ENCODE peak calls at places on chromosome 11, in nine cellular contexts. S is H9, K is pancreas, Q is iPS DF 6.9, D is body of pancreas, P is ovary, Y is tibial nerve, L is heart right ventricle, W is heart left ventricle. C is an unnamed sample. For H3K4me1, the result is how much of the 10 kb centered on the place peaks cover.

GRCh38 chr11:86553322-86553721 is 119.1 kb downstream of the ME3 start:
- DNase-seq in S (no peak), K (no peak), Q (no peak), D (no peak), P (no peak), Y (no peak), L (no peak), W (no peak), C (no peak)

GRCh38 chr11:77140231-77140959 is 12.3 kb downstream of the MYO7A start:
- DNase-seq in S (peak), K (peak), Q (peak), D (peak), P (peak), Y (no peak), L (peak), W (peak), C (no peak)

GRCh38 chr11:23124249-23124648 is 264.0 kb upstream of the CCDC179 start:
- DNase-seq in S (no peak), K (no peak), Q (no peak), D (no peak), P (no peak), Y (no peak), L (no peak), W (no peak), C (no peak)

GRCh38 chr11:113465786-113466185 is 9.4 kb downstream of the DRD2 start:
- DNase-seq in S (no peak), K (no peak), Q (no peak), D (no peak), P (no peak), Y (no peak), L (no peak), W (no peak), C (no peak)

GRCh38 chr11:30710216-30710615 is 124.1 kb upstream of the MPPED2 start:
- DNase-seq in S (no peak), K (no peak), Q (no peak), D (no peak), P (no peak), Y (peak), L (no peak), W (no peak), C (no peak)

GRCh38 chr11:77030834-77031414 is 3.3 kb upstream of the B3GNT6 start:
- DNase-seq in S (no peak), K (no peak), Q (no peak), D (no peak), P (no peak), Y (no peak), L (no peak), W (no peak), C (no peak)

GRCh38 chr11:18145025-18145424 is 12.7 kb downstream of the MRGPRX3 start:
- DNase-seq in S (no peak), K (no peak), Q (no peak), D (no peak), P (no peak), Y (no peak), L (no peak), W (no peak), C (no peak)

GRCh38 chr11:118910309-118911112 is 15.2 kb downstream of the BCL9L start:
- DNase-seq in S (peak), K (peak), Q (no peak), D (peak), P (peak), Y (peak), L (peak), W (peak), C (peak)

GRCh38 chr11:120141144-120142071 is 3.5 kb upstream of the TRIM29 start:
- DNase-seq in S (peak), K (no peak), Q (no peak), D (no peak), P (no peak), Y (no peak), L (no peak), W (no peak), C (no peak)

GRCh38 chr11:114076974-114077373 is 17.5 kb downstream of the ZBTB16 start:
- DNase-seq in S (no peak), K (no peak), Q (no peak), D (no peak), P (no peak), Y (no peak), L (no peak), W (no peak), C (no peak)

GRCh38 chr11:76653674-76654309 is 16.8 kb downstream of the LRRC32 start:
- DNase-seq in S (peak), K (no peak), Q (no peak), D (peak), P (peak), Y (peak), L (peak), W (peak), C (no peak)

GRCh38 chr11:45289369-45289768 is 3.2 kb upstream of the SYT13 start:
- DNase-seq in S (no peak), K (no peak), Q (no peak), D (no peak), P (no peak), Y (no peak), L (no peak), W (no peak), C (no peak)

GRCh38 chr11:96134622-96135021 is 208.4 kb downstream of the MAML2 start:
- DNase-seq in S (no peak), K (no peak), Q (no peak), D (no peak), P (no peak), Y (no peak), L (no peak), W (no peak), C (no peak)

GRCh38 chr11:120259241-120259640 is 19.3 kb downstream of the POU2F3 start:
- DNase-seq in S (no peak), K (no peak), Q (no peak), D (no peak), P (no peak), Y (no peak), L (no peak), W (no peak), C (no peak)

GRCh38 chr11:113470233-113470632 is 5.0 kb downstream of the DRD2 start:
- DNase-seq in S (no peak), K (no peak), Q (no peak), D (no peak), P (no peak), Y (no peak), L (no peak), W (no peak), C (no peak)

GRCh38 chr11:44563716-44564115 is 1.7 kb upstream of the CD82 start:
- DNase-seq in S (no peak), K (no peak), Q (no peak), D (no peak), P (no peak), Y (no peak), L (no peak), W (no peak), C (no peak)

GRCh38 chr11:23564370-23564769 is 704.1 kb upstream of the CCDC179 start:
- DNase-seq in S (no peak), K (no peak), Q (no peak), D (no peak), P (no peak), Y (no peak), L (no peak), W (no peak), C (no peak)

GRCh38 chr11:128042290-128042751 is 545.0 kb downstream of the ETS1 start:
- DNase-seq in S (no peak), K (no peak), Q (no peak), D (no peak), P (no peak), Y (no peak), L (no peak), W (no peak), C (no peak)

DNA sequence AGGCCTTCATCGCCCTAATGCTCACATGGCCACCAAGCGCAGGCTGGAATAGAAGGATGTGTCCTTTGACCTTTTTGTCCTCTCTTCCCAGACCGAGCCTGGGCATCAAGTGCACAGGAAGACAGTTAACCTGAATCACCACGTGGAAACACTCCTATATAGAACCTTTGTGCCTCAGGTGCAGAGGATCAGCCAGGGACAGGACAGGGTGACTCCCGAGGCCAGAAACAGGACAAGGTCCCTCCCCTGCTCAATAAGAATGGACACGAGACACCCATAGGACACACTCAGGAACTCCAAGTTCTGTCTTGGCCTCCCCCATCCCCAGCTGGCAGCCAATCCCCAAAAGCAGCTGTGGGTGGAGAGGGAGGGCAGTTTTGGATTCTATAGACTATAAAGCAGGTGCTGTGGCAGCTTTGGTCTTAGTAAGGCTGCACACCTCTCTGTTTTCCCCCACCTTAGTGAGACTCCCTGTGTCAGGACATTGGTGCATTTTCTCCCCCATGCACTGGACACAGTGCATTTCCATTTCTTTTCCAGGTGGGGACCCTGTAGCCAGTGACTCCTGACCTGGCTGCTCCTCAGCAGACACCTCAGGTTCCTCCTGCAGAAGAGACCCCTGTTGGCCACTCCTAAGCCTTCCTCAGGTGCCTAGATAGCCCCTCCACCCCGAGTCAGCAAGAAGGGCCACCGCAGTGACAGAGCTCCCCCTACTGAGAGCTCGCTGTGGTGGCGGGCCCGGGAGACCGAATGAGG is 43.6 kb upstream of the POU2AF1 start:
- DNase-seq in S (peak), K (peak), Q (peak), D (peak), P (peak), Y (peak), L (no peak), W (peak), C (no peak)
- H3K4me1 ChIP-seq in S (under half), K (under half), Q (under half), D (under half), P (under half), Y (under half), L (under half), W (under half), C (under half)

GRCh38 chr11:125083312-125084056 is 20.4 kb downstream of the SLC37A2 start:
- DNase-seq in S (no peak), K (no peak), Q (no peak), D (no peak), P (peak), Y (no peak), L (no peak), W (no peak), C (no peak)
- H3K27ac ChIP-seq in S (no peak), K (no peak), Q (no peak), D (no peak), P (no peak), Y (peak), L (no peak), W (no peak), C (no peak)

GRCh38 chr11:2954263-2954662 is 25.0 kb upstream of the PHLDA2 start:
- DNase-seq in S (no peak), K (no peak), Q (no peak), D (no peak), P (no peak), Y (no peak), L (no peak), W (no peak), C (no peak)

GRCh38 chr11:2949920-2950319 is 20.7 kb upstream of the PHLDA2 start:
- DNase-seq in S (no peak), K (no peak), Q (no peak), D (no peak), P (no peak), Y (no peak), L (no peak), W (no peak), C (no peak)

GRCh38 chr11:2947744-2948143 is 18.5 kb upstream of the PHLDA2 start:
- DNase-seq in S (no peak), K (no peak), Q (no peak), D (no peak), P (no peak), Y (no peak), L (no peak), W (no peak), C (no peak)

GRCh38 chr11:2950825-2951224 is 21.6 kb upstream of the PHLDA2 start:
- DNase-seq in S (no peak), K (no peak), Q (no peak), D (no peak), P (no peak), Y (no peak), L (no peak), W (no peak), C (no peak)

DNA sequence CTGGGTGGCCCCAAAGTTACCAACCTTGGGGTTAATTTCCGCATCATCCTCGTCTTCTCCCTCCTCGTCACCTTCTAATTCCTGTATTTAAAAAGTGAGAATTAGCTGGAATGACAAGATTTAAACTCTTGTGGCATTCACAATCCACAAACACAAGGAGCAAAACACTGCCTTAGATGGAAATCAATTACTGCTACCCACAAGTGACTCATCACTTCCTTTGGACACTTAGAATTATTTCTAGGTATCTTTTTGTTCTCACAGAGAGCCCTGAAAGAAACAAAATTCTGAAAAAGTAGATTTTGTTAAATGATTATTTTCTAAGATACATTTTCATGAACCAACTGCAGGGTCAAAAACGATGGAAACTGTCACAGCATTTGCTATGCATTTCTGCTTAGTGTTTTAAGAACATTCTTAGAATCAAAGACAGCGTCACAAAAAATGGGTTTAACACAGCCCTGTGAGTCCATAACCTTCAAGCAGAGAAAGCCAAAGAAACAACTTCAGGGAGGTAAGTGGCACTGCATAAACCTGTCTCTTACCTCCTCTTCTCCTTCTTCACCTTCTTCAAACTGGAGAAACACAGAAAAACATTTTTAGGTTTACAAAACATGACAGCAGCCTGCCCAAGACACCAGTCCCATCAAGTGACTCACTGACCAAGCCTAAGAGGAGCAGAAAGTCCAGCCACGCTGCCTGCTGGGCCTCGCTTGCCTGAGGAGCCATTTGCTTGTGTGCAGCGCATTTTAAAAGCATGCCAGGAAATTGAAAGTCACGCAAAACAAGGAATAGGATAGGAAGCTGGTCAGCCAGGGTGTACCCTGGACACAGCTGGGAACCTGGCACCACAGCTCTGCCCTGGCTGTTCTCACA is 22.3 kb upstream of the PHLDA2 start:
- DNase-seq in S (no peak), K (no peak), Q (no peak), D (no peak), P (no peak), Y (no peak), L (no peak), W (no peak), C (no peak)
- H3K4me1 ChIP-seq in S (under half), K (under half), Q (under half), D (under half), P (under half), Y (under half), L (under half), W (under half), C (under half)

DNA sequence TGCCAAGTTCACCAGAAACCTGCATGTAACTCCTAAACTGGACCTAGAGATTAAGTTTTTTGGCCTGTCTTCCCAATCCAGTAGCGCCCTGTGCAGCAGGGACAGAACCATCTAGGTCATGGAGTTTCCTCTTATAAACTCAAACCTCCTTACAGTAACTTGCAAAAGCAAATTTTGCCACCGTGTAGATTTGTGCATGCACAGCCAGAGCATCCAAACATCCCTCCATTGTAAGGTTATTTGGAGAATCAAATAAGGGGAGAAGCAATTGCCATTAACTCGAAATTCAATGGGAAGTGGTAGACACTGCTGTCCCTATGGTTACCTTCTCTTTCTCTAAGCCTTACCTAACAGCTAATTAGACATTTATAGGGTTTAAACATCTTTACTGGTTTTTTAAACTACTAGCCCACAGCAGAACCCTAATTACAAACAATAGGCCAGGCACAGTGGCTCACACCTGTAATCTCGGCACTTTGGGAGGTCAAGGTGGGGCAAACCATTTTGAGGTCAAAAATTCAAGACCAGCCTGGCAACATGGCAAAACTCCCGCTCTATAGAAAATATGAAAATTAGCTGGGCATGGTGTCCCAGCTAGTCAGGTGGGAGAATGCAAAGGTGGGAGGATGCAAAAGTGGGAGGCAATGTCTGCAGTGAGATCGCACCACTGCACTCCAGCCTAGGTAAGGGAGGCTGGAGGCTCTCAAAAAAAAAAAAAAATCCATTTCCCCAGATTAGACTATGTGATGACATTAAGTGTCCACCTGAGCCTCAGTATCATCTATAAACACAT is 6.6 kb downstream of the HSPA8 start:
- DNase-seq in S (peak), K (no peak), Q (no peak), D (no peak), P (no peak), Y (no peak), L (no peak), W (no peak), C (no peak)
- H3K27ac ChIP-seq in S (no peak), K (no peak), Q (no peak), D (no peak), P (no peak), Y (no peak), L (no peak), W (no peak), C (peak)

DNA sequence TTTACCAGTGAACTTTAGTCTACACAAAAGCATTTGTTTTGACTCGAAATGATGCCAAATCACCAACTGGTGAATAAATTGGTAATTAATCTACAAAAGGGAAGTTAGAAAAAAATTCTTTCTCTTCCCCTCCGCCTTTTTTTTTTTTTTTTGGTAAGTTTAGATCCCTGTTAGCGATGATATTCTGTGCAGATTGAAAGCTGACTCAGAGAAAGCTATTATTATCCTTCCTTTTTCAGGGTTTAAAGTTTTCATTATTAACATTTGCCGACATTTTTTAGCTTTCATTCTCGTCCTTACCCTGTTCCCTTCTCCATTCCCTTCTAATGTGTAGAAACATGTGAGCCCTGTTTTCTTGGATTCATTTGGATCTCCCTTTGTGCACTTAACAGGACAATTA is 16.8 kb upstream of the NUP160 start:
- DNase-seq in S (no peak), K (no peak), Q (no peak), D (no peak), P (no peak), Y (no peak), L (no peak), W (no peak), C (no peak)
- H3K4me1 ChIP-seq in S (under half), K (under half), Q (under half), D (under half), P (under half), Y (under half), L (under half), W (under half), C (under half)

GRCh38 chr11:64849600-64850356 is 5.3 kb upstream of the CDC42BPG start:
- DNase-seq in S (no peak), K (peak), Q (no peak), D (no peak), P (no peak), Y (no peak), L (peak), W (peak), C (no peak)
- H3K27ac ChIP-seq in S (no peak), K (no peak), Q (no peak), D (no peak), P (no peak), Y (peak), L (peak), W (peak), C (peak)